ENCODE peak calls at places on chromosome 2, in six cellular contexts. Z is astrocyte of the cerebellum, J is adrenal gland, P is heart right ventricle, O is endodermal cell, K is choroid plexus epithelial cell. T is an unnamed sample.

GRCh38 chr2:45856391-45857055 is 205.0 kb downstream of the PRKCE start:
- DNase-seq in Z (no peak), J (no peak), P (no peak), O (no peak), K (no peak), T (no peak)

GRCh38 chr2:188248513-188248912 is 43.2 kb upstream of the GULP1 start:
- DNase-seq in Z (no peak), J (no peak), P (no peak), O (no peak), K (no peak), T (no peak)

GRCh38 chr2:71583876-71584275 is 130.5 kb downstream of the DYSF start:
- DNase-seq in Z (no peak), J (no peak), P (no peak), O (no peak), K (no peak), T (no peak)

GRCh38 chr2:127166221-127166860 is 53.8 kb downstream of the CYP27C1 start:
- DNase-seq in Z (no peak), J (no peak), P (no peak), O (no peak), K (no peak), T (no peak)

GRCh38 chr2:77862120-77862519 is 339.9 kb upstream of the LRRTM4 start:
- DNase-seq in Z (no peak), J (no peak), P (no peak), O (no peak), K (no peak), T (no peak)

GRCh38 chr2:168300460-168300859 is 53.1 kb upstream of the STK39 start:
- DNase-seq in Z (peak), J (no peak), P (no peak), O (no peak), K (no peak), T (no peak)

GRCh38 chr2:29130295-29130694 is 15.1 kb downstream of the CLIP4 start:
- DNase-seq in Z (no peak), J (no peak), P (no peak), O (peak), K (peak), T (peak)

GRCh38 chr2:11174222-11174621 is 19.0 kb downstream of the SLC66A3 start:
- DNase-seq in Z (no peak), J (no peak), P (no peak), O (no peak), K (no peak), T (no peak)

GRCh38 chr2:231100990-231101389 is 23.9 kb downstream of the HTR2B start:
- DNase-seq in Z (no peak), J (no peak), P (no peak), O (no peak), K (no peak), T (no peak)

GRCh38 chr2:221388891-221389290 is 183.2 kb downstream of the EPHA4 start:
- DNase-seq in Z (no peak), J (no peak), P (no peak), O (no peak), K (no peak), T (no peak)

DNA sequence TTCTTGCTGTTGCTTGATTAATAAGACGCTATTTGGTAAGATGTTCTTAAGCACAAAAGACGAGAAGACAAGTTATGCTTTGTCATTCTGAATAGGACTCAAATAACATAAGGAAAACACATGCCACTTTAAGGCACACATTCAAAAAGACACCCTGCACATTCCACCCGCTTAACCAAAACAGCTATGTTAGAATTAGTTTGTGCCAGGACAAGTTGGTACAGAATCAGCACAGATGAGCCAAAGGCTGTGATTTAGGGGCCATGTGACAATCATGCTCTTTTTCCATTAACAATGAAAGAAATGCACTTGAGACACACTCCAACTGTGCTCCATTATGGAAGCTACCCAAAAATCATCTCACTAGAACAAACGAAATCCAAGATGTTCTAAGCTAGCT is 3.4 kb downstream of the STARD7 start:
- DNase-seq in Z (no peak), J (peak), P (no peak), O (no peak), K (no peak), T (no peak)
- H3K4me3 ChIP-seq in Z (no peak), J (no peak), P (peak), O (peak), K (no peak), T (peak)

DNA sequence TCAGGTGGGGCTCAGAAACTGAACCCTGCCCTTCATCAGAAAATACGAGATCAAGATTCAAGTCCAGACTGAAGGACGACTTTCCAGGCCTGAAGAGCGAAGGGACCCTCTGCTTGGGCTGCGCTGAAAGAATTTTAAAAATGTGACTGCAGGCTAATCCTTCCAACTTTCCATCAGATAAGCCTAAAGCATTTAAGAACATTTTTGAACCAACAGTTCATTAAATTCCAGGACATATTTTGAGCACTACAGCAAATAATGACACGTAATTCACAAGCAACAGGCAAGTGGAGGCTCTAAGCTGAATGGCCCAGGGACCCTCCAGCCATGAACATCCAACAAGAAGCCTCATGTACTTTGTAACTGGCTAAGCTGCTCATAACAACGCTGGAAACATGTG is 28.6 kb upstream of the PXDN start:
- DNase-seq in Z (no peak), J (no peak), P (no peak), O (no peak), K (no peak), T (no peak)
- H3K4me3 ChIP-seq in Z (no peak), J (no peak), P (no peak), O (no peak), K (no peak), T (no peak)

GRCh38 chr2:237978058-237978712 is 11.4 kb downstream of the UBE2F start:
- DNase-seq in Z (no peak), J (peak), P (peak), O (no peak), K (peak), T (no peak)
- H3K4me3 ChIP-seq in Z (no peak), J (no peak), P (no peak), O (no peak), K (no peak), T (no peak)

DNA sequence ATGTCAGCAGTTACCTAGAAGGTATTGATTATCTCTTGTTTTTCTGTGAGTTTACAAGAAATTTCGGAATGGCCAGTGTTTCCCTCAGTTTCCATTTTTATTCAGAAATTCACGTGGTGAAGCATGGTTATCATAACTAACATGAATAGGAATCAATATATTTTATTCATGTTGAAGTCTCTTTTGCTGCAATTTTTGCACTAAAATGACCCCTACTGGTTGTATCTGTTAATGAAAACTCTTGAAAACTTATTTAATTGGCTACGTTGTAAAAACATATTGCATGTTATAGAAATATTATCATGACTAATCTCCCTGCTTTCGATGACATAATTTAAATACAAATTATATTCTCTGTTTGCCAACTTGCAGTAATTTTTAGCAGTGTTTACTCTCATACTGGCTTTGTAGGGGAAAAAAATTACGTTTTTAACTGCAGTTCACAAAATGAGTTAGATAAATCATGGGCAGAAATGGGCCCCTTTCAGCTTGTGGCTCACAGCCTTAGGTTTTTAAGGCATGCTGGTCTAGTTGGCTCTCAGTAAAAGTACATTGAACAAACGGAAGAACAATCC is 3.5 kb downstream of the CRIM1 start:
- DNase-seq in Z (no peak), J (no peak), P (no peak), O (no peak), K (peak), T (no peak)
- H3K4me3 ChIP-seq in Z (peak), J (no peak), P (peak), O (peak), K (peak), T (peak)

GRCh38 chr2:224882291-224883171 is 159.7 kb downstream of the DOCK10 start:
- DNase-seq in Z (peak), J (no peak), P (no peak), O (no peak), K (peak), T (peak)
- H3K4me3 ChIP-seq in Z (no peak), J (no peak), P (no peak), O (no peak), K (no peak), T (no peak)

DNA sequence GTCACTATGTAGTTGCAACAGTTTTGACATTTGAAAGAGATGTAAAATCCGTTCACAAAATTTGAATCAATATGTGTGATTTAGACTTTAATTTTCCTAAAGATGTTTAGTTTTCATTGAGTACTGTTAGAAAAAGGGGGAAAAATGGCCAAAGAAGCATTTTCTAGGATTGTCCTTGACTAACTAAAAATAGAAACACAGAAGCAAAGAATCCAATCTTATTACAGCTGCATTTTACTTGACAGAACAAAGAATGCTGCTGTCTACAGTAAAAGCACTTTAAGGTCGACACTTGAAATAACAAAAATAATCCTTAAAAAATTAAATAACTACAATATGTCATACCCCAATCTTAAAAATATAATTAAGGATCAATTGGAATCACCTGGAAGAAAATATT is 48.9 kb downstream of the FRZB start:
- DNase-seq in Z (no peak), J (no peak), P (no peak), O (no peak), K (peak), T (no peak)
- H3K4me3 ChIP-seq in Z (no peak), J (no peak), P (no peak), O (no peak), K (no peak), T (no peak)

DNA sequence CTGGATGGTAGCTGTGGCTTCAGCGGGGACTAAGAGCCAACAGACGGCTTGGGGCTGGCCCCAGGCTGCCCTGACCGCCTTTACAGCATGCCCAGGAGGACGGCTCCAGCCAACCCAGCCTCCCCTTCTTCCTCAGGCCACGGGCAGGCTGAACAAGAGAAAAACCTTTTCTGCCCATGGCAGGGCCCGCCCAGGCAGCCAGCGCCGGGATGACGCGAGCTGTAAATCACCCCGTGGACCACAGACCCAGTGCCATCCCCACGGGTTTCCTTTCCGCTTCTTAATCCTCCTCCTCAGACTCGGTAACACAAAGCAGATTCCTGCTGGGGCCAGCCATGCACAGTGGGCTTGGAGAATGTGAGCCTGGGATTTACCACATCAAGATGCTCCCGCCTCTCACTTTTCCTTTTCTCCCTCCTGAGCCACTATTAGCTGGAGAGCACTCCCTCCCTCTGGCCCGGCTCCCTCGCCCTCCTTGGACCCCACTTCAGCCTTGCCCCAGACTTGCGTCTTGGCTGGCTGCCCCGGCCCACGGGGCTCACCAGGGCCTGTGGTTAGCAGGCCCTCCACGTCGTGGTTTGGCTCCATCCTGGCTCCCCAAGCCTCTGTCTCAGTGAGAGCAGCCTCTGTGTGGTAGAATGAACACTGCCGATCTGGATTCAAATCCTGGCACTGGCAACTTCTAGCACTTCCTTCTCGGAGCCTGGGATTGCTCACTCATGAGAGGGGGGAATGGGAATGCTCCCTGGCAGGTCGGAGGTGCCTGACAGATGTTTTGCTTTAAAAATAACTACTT is 31.4 kb downstream of the ATOH8 start:
- DNase-seq in Z (peak), J (no peak), P (no peak), O (no peak), K (peak), T (peak)
- H3K4me3 ChIP-seq in Z (no peak), J (no peak), P (no peak), O (no peak), K (no peak), T (no peak)